ENCODE peak calls at places on chromosomes 11 and 22, in four cellular contexts. W is iris pigment epithelial cell, N is foreskin fibroblast, Z is GM20000. C is an unnamed sample.

GRCh38 chr11:83195176-83195531 is 1.6 kb downstream of the ANKRD42 start:
- DNase-seq in W (no peak), Z (no peak), N (no peak), C (no peak)

GRCh38 chr11:102293873-102294601 is 23.2 kb upstream of the BIRC3 start:
- DNase-seq in W (peak), N (peak), Z (peak), C (peak)

GRCh38 chr11:129119036-129119435 is 73.1 kb downstream of the ARHGAP32 start:
- DNase-seq in W (no peak), N (no peak), Z (no peak), C (peak)

GRCh38 chr11:73257342-73258103 is 14.6 kb upstream of the P2RY6 start:
- DNase-seq in N (peak), W (peak), Z (no peak), C (peak)

GRCh38 chr11:86047275-86047991 is 21.5 kb downstream of the PICALM start:
- DNase-seq in W (peak), Z (no peak), N (peak), C (peak)

GRCh38 chr11:33582636-33583325 is 117.8 kb downstream of the C11orf91 start:
- DNase-seq in Z (no peak), W (peak), N (no peak), C (no peak)

GRCh38 chr22:38080847-38081635 is 2.9 kb downstream of the SLC16A8 start:
- DNase-seq in W (peak), Z (no peak), N (peak), C (peak)

GRCh38 chr22:40426671-40427070 is 56.3 kb downstream of the SGSM3 start:
- DNase-seq in W (no peak), Z (no peak), N (no peak), C (peak)

GRCh38 chr11:59184876-59185275 is 12.9 kb downstream of the DTX4 start:
- DNase-seq in N (no peak), W (no peak), Z (no peak), C (no peak)

GRCh38 chr22:43247546-43248260 is 60.8 kb upstream of the TTLL12 start:
- DNase-seq in Z (no peak), N (no peak), W (no peak), C (no peak)

GRCh38 chr11:33685061-33685460 is 15.6 kb downstream of the C11orf91 start:
- DNase-seq in N (peak), W (no peak), Z (no peak), C (no peak)

GRCh38 chr11:85256433-85256832 is 370.7 kb downstream of the DLG2 start:
- DNase-seq in Z (no peak), W (no peak), N (no peak), C (no peak)

GRCh38 chr11:47943721-47944554 is 36.4 kb upstream of the PTPRJ start:
- DNase-seq in W (no peak), Z (no peak), N (no peak), C (no peak)

GRCh38 chr22:37609240-37610152 is 862 bp downstream of the GGA1 start:
- DNase-seq in Z (peak), W (peak), N (peak), C (peak)

GRCh38 chr11:69172674-69173073 is 16.9 kb downstream of the SMIM38 start:
- DNase-seq in W (peak), Z (no peak), N (peak), C (peak)

GRCh38 chr11:62068730-62069129 is 55.1 kb upstream of the INCENP start:
- DNase-seq in Z (no peak), N (no peak), W (no peak), C (no peak)

GRCh38 chr22:36383110-36383581 is 4.6 kb downstream of the MYH9 start:
- DNase-seq in Z (peak), W (peak), N (peak), C (peak)

GRCh38 chr11:47257518-47258316 is at the start of gene NR1H3:
- DNase-seq in N (peak), W (peak), Z (peak), C (peak)

GRCh38 chr11:107576497-107577086 is 11.1 kb upstream of the ALKBH8 start:
- DNase-seq in W (peak), Z (peak), N (peak), C (no peak)

GRCh38 chr11:76268498-76268897 is 62.2 kb upstream of the WNT11 start:
- DNase-seq in W (no peak), N (no peak), Z (no peak), C (no peak)

GRCh38 chr11:109222730-109223129 is 199.3 kb upstream of the C11orf87 start:
- DNase-seq in Z (no peak), W (no peak), N (no peak), C (no peak)

GRCh38 chr11:31817621-31818493 is 6.7 kb upstream of the PAX6 start:
- DNase-seq in N (no peak), W (no peak), Z (peak), C (no peak)

GRCh38 chr22:22895776-22896445 is 8.3 kb downstream of the IGLL5 start:
- DNase-seq in W (no peak), Z (no peak), N (no peak), C (no peak)

GRCh38 chr11:74418509-74418895 is 20.3 kb upstream of the PGM2L1 start:
- DNase-seq in W (peak), N (peak), Z (no peak), C (peak)

GRCh38 chr11:2207212-2207611 is 35.6 kb upstream of the TH start:
- DNase-seq in N (no peak), Z (no peak), W (no peak), C (no peak)

GRCh38 chr22:31561238-31561887 is 65.0 kb downstream of the SFI1 start:
- DNase-seq in Z (peak), W (peak), N (peak), C (peak)

GRCh38 chr11:15700456-15700855 is 585.7 kb downstream of the INSC start:
- DNase-seq in W (no peak), N (no peak), Z (no peak), C (no peak)

GRCh38 chr11:123434262-123434661 is 4.2 kb downstream of the GRAMD1B start:
- DNase-seq in W (peak), Z (peak), N (peak), C (no peak)

GRCh38 chr11:67697846-67698245 is 23.4 kb upstream of the ALDH3B2 start:
- DNase-seq in W (no peak), Z (no peak), N (no peak), C (no peak)

C was measured in amniotic epithelial cell.